ENCODE peak calls at places on chromosome 1, in four cellular contexts. Q is epithelial cell of esophagus, D is fibroblast of lung, B is upper lobe of right lung. U is an unnamed sample.

GRCh38 chr1:191608367-191608766 is 549.9 kb upstream of the RGS18 start:
- DNase-seq in Q (peak; percentile 99), D (no peak), B (no peak), U (peak; percentile 45)

GRCh38 chr1:36154765-36155559 is 998 bp upstream of the MAP7D1 start:
- DNase-seq in Q (no peak), D (no peak), B (no peak), U (no peak)

GRCh38 chr1:87226341-87226760 is 102.3 kb upstream of the LMO4 start:
- DNase-seq in Q (peak; percentile 95), D (peak; percentile 97), B (peak; percentile 70), U (peak; percentile 99)

GRCh38 chr1:58031416-58031815 is 515.1 kb downstream of the OMA1 start:
- DNase-seq in Q (no peak), D (no peak), B (no peak), U (no peak)

GRCh38 chr1:11058026-11058425 is 1.8 kb downstream of the SRM start:
- DNase-seq in Q (no peak), D (no peak), B (no peak), U (no peak)

GRCh38 chr1:101587749-101588148 is 350.9 kb downstream of the S1PR1 start:
- DNase-seq in Q (no peak), D (peak; percentile 52), B (no peak), U (no peak)

GRCh38 chr1:53359934-53360276 is 32.0 kb upstream of the LRP8 start:
- DNase-seq in Q (no peak), D (no peak), B (no peak), U (no peak)

GRCh38 chr1:22341791-22342605 is 109.7 kb upstream of the ZBTB40 start:
- DNase-seq in Q (no peak), D (peak; percentile 88), B (no peak), U (no peak)

GRCh38 chr1:173127369-173128307 is 76.9 kb upstream of the TNFSF18 start:
- DNase-seq in Q (no peak), D (no peak), B (peak; percentile 64), U (no peak)

GRCh38 chr1:115089443-115090340 is at the start of gene TSPAN2:
- DNase-seq in Q (no peak), D (peak; percentile 58), B (peak; percentile 73), U (no peak)

GRCh38 chr1:6614019-6614952 is 755 bp downstream of the PHF13 start:
- DNase-seq in Q (no peak), D (no peak), B (peak; percentile 83), U (no peak)

GRCh38 chr1:85850238-85850637 is 142.0 kb upstream of the ZNHIT6 start:
- DNase-seq in Q (peak; percentile 70), D (peak; percentile 91), B (no peak), U (peak; percentile 90)

GRCh38 chr1:25476186-25477097 is 45.7 kb downstream of the MACO1 start:
- DNase-seq in Q (peak; percentile 69), D (no peak), B (no peak), U (peak; percentile 70)

GRCh38 chr1:188269956-188270355 is 1441.2 kb downstream of the PLA2G4A start:
- DNase-seq in Q (no peak), D (no peak), B (no peak), U (no peak)

GRCh38 chr1:29624320-29624719 is 388.0 kb downstream of the PTPRU start:
- DNase-seq in Q (peak; percentile 32), D (no peak), B (no peak), U (no peak)

GRCh38 chr1:29620631-29621030 is 384.3 kb downstream of the PTPRU start:
- DNase-seq in Q (no peak), D (no peak), B (no peak), U (no peak)

GRCh38 chr1:29624747-29625420 is 388.6 kb downstream of the PTPRU start:
- DNase-seq in Q (no peak), D (no peak), B (no peak), U (no peak)

GRCh38 chr1:29623501-29623900 is 387.2 kb downstream of the PTPRU start:
- DNase-seq in Q (no peak), D (no peak), B (no peak), U (no peak)

GRCh38 chr1:29621826-29622435 is 385.6 kb downstream of the PTPRU start:
- DNase-seq in Q (no peak), D (no peak), B (no peak), U (no peak)
- TF ChIP-seq CTCF in Q (no peak), D (no peak), B (no peak), U (no peak)

DNA sequence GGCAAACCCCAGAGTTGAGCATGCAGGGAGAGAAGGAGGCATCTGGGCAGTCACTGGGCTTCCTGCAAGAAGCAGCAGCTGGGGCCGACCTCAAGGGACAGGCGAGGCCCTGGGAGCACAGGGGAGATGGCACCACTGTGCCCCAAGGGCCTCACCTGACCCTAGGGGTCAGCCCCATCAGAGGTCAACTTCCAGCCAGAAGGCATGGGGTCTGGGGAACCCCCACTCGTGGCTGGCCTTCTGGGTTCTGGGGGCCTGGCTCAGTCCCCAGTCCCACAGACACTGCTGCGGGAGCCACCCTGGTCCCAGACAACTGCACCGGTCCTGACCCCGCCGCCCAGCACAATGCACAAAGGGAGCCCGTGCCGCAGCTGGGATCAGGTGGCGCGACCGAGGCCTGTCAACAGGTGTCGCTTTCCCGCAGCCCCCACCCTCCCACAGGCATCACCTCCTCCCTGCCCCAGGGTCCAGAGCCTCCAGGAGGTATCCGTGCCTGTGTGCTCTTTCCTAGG is 6.2 kb downstream of the WNT9A start:
- DNase-seq in Q (no peak), D (no peak), B (peak; percentile 59), U (no peak)
- TF ChIP-seq CTCF in Q (no peak), D (no peak), B (no peak), U (no peak)

DNA sequence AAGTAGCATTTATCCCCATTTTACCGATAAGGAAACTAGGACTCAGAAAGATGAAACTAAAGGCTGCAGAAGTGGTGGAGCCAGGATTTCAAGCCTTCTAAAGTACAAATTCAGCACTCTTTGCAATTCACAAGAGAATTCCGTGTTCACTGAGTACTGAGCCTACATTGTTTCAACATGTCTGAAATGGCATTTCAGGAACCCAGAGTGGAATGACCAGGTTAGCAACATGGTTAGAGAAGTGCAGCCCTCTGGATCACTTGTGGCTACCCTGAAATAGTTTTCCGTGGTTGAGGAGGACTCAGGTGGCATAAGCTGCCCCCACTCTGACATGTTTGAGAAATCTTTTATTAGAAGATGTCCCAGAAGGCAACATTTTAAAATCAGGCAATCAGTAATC is 6.6 kb downstream of the MYCL start:
- DNase-seq in Q (peak; percentile 80), D (no peak), B (no peak), U (peak; percentile 46)
- TF ChIP-seq CTCF in Q (no peak), D (no peak), B (no peak), U (no peak)

DNA sequence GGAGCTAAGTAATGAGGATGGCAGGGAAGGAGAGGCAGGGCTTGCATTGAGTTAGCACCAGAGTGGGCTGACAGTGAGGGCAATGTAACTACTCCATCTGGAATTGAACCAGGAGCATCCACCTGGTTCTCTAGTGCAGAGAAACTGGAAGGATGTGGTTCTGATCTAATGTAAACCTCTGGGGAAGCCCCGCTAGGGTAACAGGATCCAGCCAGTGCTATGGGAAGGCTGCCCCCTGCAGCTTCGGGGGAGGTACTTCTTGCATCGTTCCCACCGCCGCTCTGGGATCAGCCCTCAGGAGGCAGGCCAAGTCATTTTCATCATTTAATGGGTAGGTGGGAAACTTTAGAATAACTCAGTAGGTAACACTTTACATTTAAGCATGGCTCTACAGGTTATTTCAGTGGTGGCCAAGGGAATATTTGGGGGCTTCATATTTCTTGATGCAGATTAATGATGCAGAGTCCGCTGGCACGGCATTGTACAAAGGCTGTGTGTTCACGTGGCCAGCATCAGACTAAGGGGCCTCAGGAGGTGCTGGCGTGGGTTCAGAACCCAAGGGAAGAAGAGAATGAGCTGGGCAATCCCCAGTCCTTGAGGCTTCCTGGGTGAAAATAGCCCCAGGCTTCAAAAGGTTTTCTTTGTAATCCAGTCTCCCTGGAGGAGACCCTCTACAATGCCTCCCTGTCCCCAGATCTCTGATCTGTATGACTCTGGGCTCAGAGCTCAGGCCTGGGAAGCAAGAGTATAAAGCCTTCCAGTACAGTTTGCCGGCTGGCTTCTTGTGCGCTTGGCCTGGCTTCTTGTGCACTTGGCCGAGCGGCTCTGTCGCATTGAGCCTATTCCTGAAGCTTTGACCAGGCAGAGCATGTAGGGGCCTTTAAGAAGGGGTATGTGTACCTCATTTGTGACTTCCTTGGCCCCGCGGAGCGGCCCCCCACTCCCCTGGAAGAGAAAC is 26.4 kb upstream of the KAZN start:
- DNase-seq in Q (no peak), D (no peak), B (no peak), U (no peak)
- TF ChIP-seq CTCF in Q (no peak), D (no peak), B (peak; percentile 17), U (peak; percentile 66)

DNA sequence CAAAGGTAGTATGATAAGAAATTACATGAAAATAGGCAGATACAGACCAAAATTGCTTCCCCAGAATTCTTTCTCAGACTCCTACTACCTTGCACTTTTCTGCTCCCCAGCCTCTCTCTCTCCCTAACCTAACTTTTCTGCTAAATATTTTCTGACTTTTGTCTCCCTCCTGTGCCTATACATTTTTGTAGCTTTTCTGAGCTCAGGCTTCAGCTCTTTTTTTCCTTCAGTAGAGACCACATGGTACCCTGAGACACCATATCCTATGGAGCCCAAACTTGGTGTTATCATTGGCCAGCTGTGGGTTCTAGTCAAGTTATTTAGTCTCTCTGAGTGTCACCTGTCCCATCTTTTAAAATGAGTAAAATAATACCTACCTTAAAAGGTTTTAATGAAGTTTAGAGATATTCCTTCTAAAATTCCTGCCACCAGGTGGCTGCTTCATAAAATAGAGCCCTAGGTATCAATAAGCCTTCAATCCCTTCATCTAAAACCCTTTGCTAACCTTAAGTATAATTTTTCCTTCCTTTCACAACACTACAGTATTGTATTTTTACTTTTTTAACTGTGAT is 237.7 kb upstream of the DUSP10 start:
- DNase-seq in Q (peak; percentile 28), D (no peak), B (no peak), U (no peak)
- TF ChIP-seq CTCF in Q (peak; percentile 42), D (no peak), B (no peak), U (peak; percentile 63)

GRCh38 chr1:220219865-220220698 is 52.2 kb downstream of the RAB3GAP2 start:
- DNase-seq in Q (no peak), D (no peak), B (no peak), U (no peak)

GRCh38 chr1:220219136-220219442 is 53.2 kb downstream of the RAB3GAP2 start:
- DNase-seq in Q (peak; percentile 37), D (no peak), B (no peak), U (no peak)

GRCh38 chr1:220221269-220221668 is 51.0 kb downstream of the RAB3GAP2 start:
- DNase-seq in Q (no peak), D (no peak), B (no peak), U (no peak)

GRCh38 chr1:220213381-220213983 is 58.8 kb downstream of the RAB3GAP2 start:
- DNase-seq in Q (no peak), D (no peak), B (no peak), U (no peak)

DNA sequence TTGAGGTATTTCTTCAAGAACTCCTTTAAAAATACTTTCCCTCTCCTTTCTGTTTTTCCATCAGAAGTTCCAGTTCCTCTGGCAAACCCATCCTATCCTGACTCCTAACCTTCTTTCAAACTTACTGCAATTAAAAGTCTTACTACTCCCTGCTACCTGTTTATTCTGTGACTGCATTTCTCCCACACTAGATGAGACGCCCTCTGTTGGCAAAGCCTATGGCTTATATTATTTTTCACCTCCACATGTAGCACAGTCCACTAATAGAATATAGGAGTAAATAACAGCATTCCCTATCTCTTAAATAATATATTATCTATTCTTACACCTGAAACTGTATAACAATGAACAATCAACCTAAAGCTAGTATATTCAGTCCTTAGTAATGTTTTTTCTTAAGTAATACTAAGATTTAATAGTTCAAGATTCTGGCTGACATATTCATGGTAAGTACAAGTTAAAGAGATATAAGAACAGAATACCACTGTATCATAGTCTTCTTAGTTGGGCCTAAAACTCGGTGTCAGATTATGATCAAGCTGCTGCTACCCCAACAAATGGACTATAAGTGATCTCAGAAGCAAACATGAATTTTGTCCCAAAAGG is 54.8 kb downstream of the RAB3GAP2 start:
- DNase-seq in Q (peak; percentile 42), D (no peak), B (no peak), U (no peak)
- TF ChIP-seq CTCF in Q (peak; percentile 60), D (no peak), B (peak; percentile 38), U (peak; percentile 59)

U was measured in foreskin keratinocyte.